ENCODE peak calls at places on chromosome 22, in four cellular contexts. A, H, N and R are unnamed samples.
A peak's percentile ranks its signal among the peaks of the same experiment; 100 is the strongest.

GRCh38 chr22:17832665-17833064 is 58.4 kb upstream of the BID start:
- DNase-seq in A (no peak), H (no peak), N (no peak), R (no peak)

GRCh38 chr22:24588370-24588755 is 4.5 kb downstream of the LRRC75B start:
- DNase-seq in A (no peak), H (no peak), N (no peak), R (no peak)

GRCh38 chr22:24592846-24593809 is at the start of gene LRRC75B:
- DNase-seq in A (peak; percentile 88), H (peak; percentile 89), N (peak; percentile 77), R (peak; percentile 92)

GRCh38 chr22:44497218-44497903 is 672 bp downstream of the RTL6 start:
- DNase-seq in A (peak; percentile 59), H (no peak), N (no peak), R (peak; percentile 74)

GRCh38 chr22:44404341-44405020 is 91.7 kb upstream of the SHISAL1 start:
- DNase-seq in A (no peak), H (no peak), N (no peak), R (peak; percentile 20)

GRCh38 chr22:25008666-25009065 is 56.1 kb downstream of the KIAA1671 start:
- DNase-seq in A (no peak), H (no peak), N (no peak), R (peak; percentile 47)

GRCh38 chr22:48894804-48895250 is 932.8 kb downstream of the BRD1 start:
- DNase-seq in A (no peak), H (no peak), N (no peak), R (no peak)

GRCh38 chr22:23553922-23554870 is 25.9 kb downstream of the IGLL1 start:
- DNase-seq in A (no peak), H (no peak), N (no peak), R (no peak)

GRCh38 chr22:45600791-45601730 is 70.6 kb upstream of the ATXN10 start:
- DNase-seq in A (peak; percentile 19), H (no peak), N (peak; percentile 74), R (no peak)

GRCh38 chr22:23789121-23789520 is 2.4 kb downstream of the SMARCB1 start:
- DNase-seq in A (no peak), H (no peak), N (no peak), R (no peak)

GRCh38 chr22:45842141-45842831 is 134.7 kb downstream of the WNT7B start:
- DNase-seq in A (peak; percentile 36), H (no peak), N (peak; percentile 91), R (no peak)

GRCh38 chr22:48885271-48885918 is 942.3 kb downstream of the BRD1 start:
- DNase-seq in A (no peak), H (peak; percentile 7), N (no peak), R (no peak)

GRCh38 chr22:45891021-45891421 is 85.9 kb downstream of the WNT7B start:
- DNase-seq in A (no peak), H (no peak), N (no peak), R (no peak)

GRCh38 chr22:23716811-23717801 is 26.3 kb downstream of the RGL4 start:
- DNase-seq in A (peak; percentile 95), H (peak; percentile 76), N (peak; percentile 74), R (peak; percentile 81)

GRCh38 chr22:45142376-45142775 is 21.3 kb upstream of the NUP50 start:
- DNase-seq in A (no peak), H (no peak), N (no peak), R (no peak)

GRCh38 chr22:29308148-29308790 is 1.8 kb downstream of the GAS2L1 start:
- DNase-seq in A (no peak), H (peak; percentile 23), N (no peak), R (no peak)

GRCh38 chr22:29879738-29880137 is 3.2 kb upstream of the MTMR3 start:
- DNase-seq in A (peak; percentile 16), H (no peak), N (no peak), R (peak; percentile 15)

GRCh38 chr22:45212306-45212709 is 28.4 kb downstream of the KIAA0930 start:
- DNase-seq in A (peak; percentile 97), H (peak; percentile 84), N (peak; percentile 92), R (peak; percentile 98)

GRCh38 chr22:17846326-17846992 is 72.2 kb upstream of the BID start:
- DNase-seq in A (peak; percentile 23), H (peak; percentile 43), N (no peak), R (no peak)

GRCh38 chr22:44670220-44670983 is 31.6 kb upstream of the PRR5 start:
- DNase-seq in A (no peak), H (no peak), N (no peak), R (no peak)

GRCh38 chr22:35538801-35539321 is 1.8 kb upstream of the RASD2 start:
- DNase-seq in A (peak; percentile 57), H (no peak), N (no peak), R (peak; percentile 66)

DNA sequence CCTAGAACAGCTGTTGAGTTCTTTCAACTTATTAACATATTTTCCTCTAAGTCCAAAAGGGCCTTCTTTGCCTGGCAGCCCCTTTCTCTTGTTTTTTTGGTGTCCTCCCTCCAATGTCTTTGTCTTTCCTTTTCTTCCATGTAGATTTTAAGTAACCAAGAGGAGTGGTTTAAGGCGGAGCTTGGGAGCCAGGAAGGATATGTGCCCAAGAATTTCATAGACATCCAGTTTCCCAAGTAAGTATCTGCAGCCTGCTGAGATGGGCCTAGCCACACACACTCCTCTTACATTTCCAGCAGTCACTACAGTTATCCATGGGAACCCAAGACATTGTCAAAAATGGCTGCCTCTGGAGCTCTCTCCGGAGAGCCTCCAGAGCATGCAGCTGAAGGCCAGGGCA is 4.5 kb upstream of the TMA7B start:
- DNase-seq in A (no peak), H (no peak), N (no peak), R (no peak)
- H3K36me3 ChIP-seq in A (no peaks in the 10 kb centered on the region), H (no peaks in the 10 kb centered on the region), N (no peaks in the 10 kb centered on the region), R (no peaks in the 10 kb centered on the region)

GRCh38 chr22:27461470-27461869 is 340.1 kb downstream of the MN1 start:
- DNase-seq in A (peak; percentile 96), H (no peak), N (peak; percentile 95), R (peak; percentile 74)

GRCh38 chr22:27459955-27460354 is 341.6 kb downstream of the MN1 start:
- DNase-seq in A (peak; percentile 44), H (no peak), N (no peak), R (no peak)

GRCh38 chr22:27460596-27461347 is 340.8 kb downstream of the MN1 start:
- DNase-seq in A (peak; percentile 88), H (peak; percentile 76), N (peak; percentile 85), R (peak; percentile 61)

GRCh38 chr22:27463121-27463520 is 338.4 kb downstream of the MN1 start:
- DNase-seq in A (peak; percentile 63), H (no peak), N (no peak), R (no peak)

DNA sequence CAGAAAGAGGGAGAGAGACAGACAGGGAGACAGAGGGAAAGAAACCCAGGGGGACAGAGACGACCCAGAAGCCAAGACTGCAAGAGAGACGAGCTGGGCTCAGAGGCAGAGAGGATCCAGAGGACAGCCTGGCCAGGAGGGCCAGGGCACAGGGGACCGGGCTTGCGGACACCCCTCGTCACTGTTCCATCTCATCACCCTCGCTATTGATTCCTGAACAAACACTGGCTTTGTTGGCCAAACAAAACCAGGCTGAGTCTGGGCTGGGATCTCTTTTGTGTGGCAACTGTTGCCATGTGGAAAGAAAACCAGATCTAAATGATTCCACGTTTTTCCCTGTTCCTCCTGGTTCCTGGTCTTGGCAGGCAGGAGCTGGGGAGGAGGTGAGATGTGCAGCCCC is 339.4 kb downstream of the MN1 start:
- DNase-seq in A (peak; percentile 66), H (no peak), N (no peak), R (no peak)
- H3K4me3 ChIP-seq in A (no peak overlapping the region), H (no peak overlapping the region), N (no peak overlapping the region), R (no peak overlapping the region)

GRCh38 chr22:50250249-50250554 is 863 bp downstream of the HDAC10 start:
- DNase-seq in A (no peak), H (no peak), N (no peak), R (no peak)
- H3K36me3 ChIP-seq in A (no peaks in the 10 kb centered on the region), H (peaks cover 16% of the 10 kb centered on the region), N (no peaks in the 10 kb centered on the region), R (peaks cover 41% of the 10 kb centered on the region)

GRCh38 chr22:50269573-50270301 is 443 bp downstream of the MAPK11 start:
- DNase-seq in A (peak; percentile 73), H (no peak), N (peak; percentile 42), R (peak; percentile 79)

GRCh38 chr22:50270302-50271010 is at the start of gene MAPK11:
- DNase-seq in A (peak; percentile 82), H (peak; percentile 73), N (peak; percentile 55), R (peak; percentile 78)

GRCh38 chr22:50266994-50267393 is 3.2 kb downstream of the MAPK11 start:
- DNase-seq in A (no peak), H (no peak), N (no peak), R (no peak)

GRCh38 chr22:50268655-50269113 is 1.5 kb downstream of the MAPK11 start:
- DNase-seq in A (no peak), H (no peak), N (no peak), R (no peak)

GRCh38 chr22:50267591-50268390 is 2.4 kb downstream of the MAPK11 start:
- DNase-seq in A (peak; percentile 81), H (no peak), N (no peak), R (no peak)
- H3K4me3 ChIP-seq in A (peak overlapping the region; percentile 63), H (peak overlapping the region; percentile 48), N (peak overlapping the region; percentile 10), R (no peak overlapping the region)

GRCh38 chr22:47286590-47286989 is 524.1 kb downstream of the TBC1D22A start:
- DNase-seq in A (no peak), H (no peak), N (no peak), R (no peak)
- H3K36me3 ChIP-seq in A (no peaks in the 10 kb centered on the region), H (no peaks in the 10 kb centered on the region), N (no peaks in the 10 kb centered on the region), R (no peaks in the 10 kb centered on the region)

GRCh38 chr22:33288078-33288477 is 229.9 kb upstream of the SYN3 start:
- DNase-seq in A (no peak), H (no peak), N (no peak), R (no peak)
- H3K4me3 ChIP-seq in A (no peak overlapping the region), H (no peak overlapping the region), N (no peak overlapping the region), R (no peak overlapping the region)

GRCh38 chr22:41661088-41661487 is 27.6 kb downstream of the SNU13 start:
- DNase-seq in A (no peak), H (no peak), N (no peak), R (no peak)

GRCh38 chr22:41661713-41662112 is 27.0 kb downstream of the SNU13 start:
- DNase-seq in A (no peak), H (no peak), N (no peak), R (no peak)

GRCh38 chr22:41668971-41669911 is 19.4 kb downstream of the SNU13 start:
- DNase-seq in A (peak; percentile 84), H (no peak), N (peak; percentile 73), R (no peak)

GRCh38 chr22:41664490-41664889 is 24.2 kb downstream of the SNU13 start:
- DNase-seq in A (peak; percentile 25), H (no peak), N (no peak), R (no peak)

GRCh38 chr22:41664951-41665350 is 23.7 kb downstream of the SNU13 start:
- DNase-seq in A (no peak), H (no peak), N (no peak), R (no peak)
- H3K36me3 ChIP-seq in A (peaks cover 38% of the 10 kb centered on the region), H (peaks cover 57% of the 10 kb centered on the region), N (peaks cover 46% of the 10 kb centered on the region), R (peaks cover 69% of the 10 kb centered on the region)